ENCODE peak calls at places on chromosomes 3 and 15, in seven cellular contexts. P is H54, M is adrenal gland, Z is Peyer's patch, T is body of pancreas, J is lower leg skin, U is A549. L is an unnamed sample.

GRCh38 chr3:127646501-127647046 is 17.6 kb downstream of the PODXL2 start:
- DNase-seq in P (no peak), M (peak; percentile 74), Z (no peak), T (no peak), J (peak; percentile 69), U (no peak), L (no peak)

GRCh38 chr3:195239121-195239520 is 31.8 kb downstream of the XXYLT1 start:
- DNase-seq in P (no peak), M (no peak), Z (peak; percentile 19), T (no peak), J (peak; percentile 64), U (no peak), L (no peak)

GRCh38 chr3:48747015-48747615 is 30.1 kb upstream of the IP6K2 start:
- DNase-seq in P (no peak), M (no peak), Z (no peak), T (no peak), J (no peak), U (no peak), L (no peak)

GRCh38 chr3:11455977-11456376 is 183.8 kb downstream of the ATG7 start:
- DNase-seq in P (no peak), M (no peak), Z (no peak), T (no peak), J (no peak), U (no peak), L (no peak)

GRCh38 chr15:42640103-42640502 is 64.7 kb downstream of the STARD9 start:
- DNase-seq in P (no peak), M (no peak), Z (no peak), T (no peak), J (no peak), U (no peak), L (no peak)

GRCh38 chr3:149151843-149152242 is 22.4 kb downstream of the HPS3 start:
- DNase-seq in P (no peak), M (no peak), Z (no peak), T (no peak), J (no peak), U (no peak), L (peak; percentile 37)

GRCh38 chr15:58932791-58933310 is 628 bp downstream of the SLTM start:
- DNase-seq in P (no peak), M (no peak), Z (no peak), T (peak; percentile 50), J (no peak), U (no peak), L (peak; percentile 77)

GRCh38 chr3:42439461-42440075 is 29.2 kb upstream of the LYZL4 start:
- DNase-seq in P (no peak), M (no peak), Z (no peak), T (no peak), J (no peak), U (no peak), L (no peak)

GRCh38 chr3:16923112-16923511 is 38.4 kb downstream of the PLCL2 start:
- DNase-seq in P (no peak), M (no peak), Z (no peak), T (no peak), J (no peak), U (no peak), L (no peak)

GRCh38 chr15:29133321-29133720 is 136.3 kb downstream of the NSMCE3 start:
- DNase-seq in P (no peak), M (no peak), Z (peak; percentile 33), T (no peak), J (no peak), U (no peak), L (no peak)

GRCh38 chr3:113276581-113277080 is 65.3 kb downstream of the BOC start:
- DNase-seq in P (no peak), M (no peak), Z (no peak), T (no peak), J (no peak), U (no peak), L (no peak)

GRCh38 chr3:119570229-119570628 is 9.1 kb upstream of the ADPRH start:
- DNase-seq in P (no peak), M (no peak), Z (no peak), T (no peak), J (no peak), U (no peak), L (no peak)

GRCh38 chr15:78345726-78346125 is 5.6 kb downstream of the CRABP1 start:
- DNase-seq in P (no peak), M (no peak), Z (no peak), T (no peak), J (no peak), U (no peak), L (no peak)

GRCh38 chr3:45545476-45545875 is 49.1 kb upstream of the LIMD1 start:
- DNase-seq in P (no peak), M (peak; percentile 88), Z (no peak), T (no peak), J (peak; percentile 87), U (no peak), L (peak; percentile 65)

DNA sequence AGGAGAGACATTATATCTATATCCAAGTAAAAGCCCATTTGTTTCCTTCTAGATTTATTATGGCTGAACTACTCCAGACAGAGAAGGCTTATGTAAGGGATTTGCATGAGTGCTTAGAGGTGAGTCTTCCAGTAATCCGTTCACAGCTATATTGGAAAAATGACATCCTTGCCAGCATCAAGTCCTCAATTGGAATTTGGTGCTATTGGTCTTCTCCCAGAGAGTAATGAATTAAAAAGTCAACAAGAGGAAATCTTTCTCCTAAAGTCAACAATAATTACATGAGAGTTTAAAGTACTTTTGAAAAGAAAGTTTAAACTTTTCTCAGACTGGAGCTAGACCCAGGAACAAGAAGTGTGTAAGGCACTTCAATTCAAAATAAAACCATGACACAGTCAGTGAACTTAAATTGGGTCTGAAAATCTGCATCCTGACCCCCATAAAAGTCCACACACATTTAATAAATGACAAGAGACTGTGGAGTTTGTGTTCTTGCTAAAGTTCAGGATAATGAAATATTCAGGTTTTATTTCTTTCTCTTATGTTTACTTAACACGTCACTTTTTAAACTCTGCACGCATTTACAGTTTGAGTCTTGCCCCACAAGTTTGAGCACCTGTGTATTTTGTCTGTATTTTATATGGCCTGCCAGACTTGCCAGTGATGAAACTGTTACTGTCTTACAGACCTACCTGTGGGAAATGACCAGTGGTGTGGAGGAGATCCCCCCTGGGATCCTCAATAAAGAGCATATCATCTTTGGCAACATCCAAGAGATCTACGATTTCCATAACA is 268.2 kb upstream of the UMPS start:
- DNase-seq in P (no peak), M (no peak), Z (no peak), T (no peak), J (no peak), U (no peak), L (no peak)
- TF ChIP-seq POLR2A in P (no peak), M (no peak), Z (no peak), T (no peak), J (no peak), U (no peak), L (no peak)

GRCh38 chr3:183449391-183449790 is 21.0 kb upstream of the MCF2L2 start:
- DNase-seq in P (no peak), M (peak; percentile 68), Z (no peak), T (no peak), J (no peak), U (no peak), L (peak; percentile 29)

GRCh38 chr3:183449791-183450190 is 21.4 kb upstream of the MCF2L2 start:
- DNase-seq in P (no peak), M (no peak), Z (no peak), T (no peak), J (no peak), U (no peak), L (no peak)

GRCh38 chr3:183448369-183449128 is 20.1 kb upstream of the MCF2L2 start:
- DNase-seq in P (no peak), M (no peak), Z (no peak), T (no peak), J (no peak), U (no peak), L (no peak)

GRCh38 chr3:183446838-183447205 is 18.4 kb upstream of the MCF2L2 start:
- DNase-seq in P (no peak), M (no peak), Z (no peak), T (no peak), J (no peak), U (no peak), L (no peak)

DNA sequence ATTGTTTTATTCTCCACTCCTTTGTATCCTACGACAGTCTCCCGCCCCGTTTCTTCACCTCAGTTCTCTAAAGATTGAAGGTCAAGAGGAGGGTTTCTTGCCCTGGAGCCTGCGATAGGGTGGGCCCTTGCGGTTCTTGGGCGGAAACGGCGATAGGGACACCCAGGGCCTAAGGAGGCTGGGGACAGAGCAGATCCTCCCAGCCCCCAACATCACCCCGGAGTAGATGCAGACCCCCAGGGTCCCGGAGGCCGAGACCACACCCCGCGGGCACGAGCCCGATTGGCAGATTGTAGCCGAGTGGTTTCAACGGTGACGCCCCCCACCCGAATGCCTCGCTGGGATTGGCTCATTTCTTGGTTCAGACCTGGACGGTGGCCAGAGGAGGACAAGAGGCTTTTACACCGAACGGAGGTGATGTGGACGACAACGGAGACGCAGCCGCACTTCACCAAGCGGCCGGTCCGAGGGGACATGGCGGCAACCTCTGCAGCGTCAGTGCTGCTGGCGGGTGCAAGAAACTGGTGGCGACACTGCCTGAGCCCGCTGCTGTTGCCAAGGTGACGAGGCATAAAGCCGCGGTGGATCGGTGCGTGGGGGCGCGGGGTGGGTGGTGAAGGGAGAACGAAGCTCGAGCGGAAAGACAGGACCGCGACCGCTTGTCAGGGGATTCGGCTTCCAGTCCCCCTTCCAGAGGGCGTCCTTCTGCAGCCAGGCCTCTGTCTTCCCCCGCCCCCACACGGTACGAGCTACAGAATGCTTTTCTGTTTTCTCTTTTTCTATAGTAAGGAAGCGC is 19.0 kb upstream of the MCF2L2 start:
- DNase-seq in P (peak; percentile 65), M (peak; percentile 98), Z (peak; percentile 93), T (peak; percentile 90), J (peak; percentile 92), U (peak; percentile 80), L (peak; percentile 89)
- TF ChIP-seq POLR2A in P (peak; percentile 82), M (peak; percentile 90), Z (peak; percentile 51), T (peak; percentile 62), J (no peak), U (peak; percentile 85), L (peak; percentile 64)

GRCh38 chr15:83449928-83450501 is 2.9 kb downstream of the SH3GL3 start:
- DNase-seq in P (no peak), M (no peak), Z (no peak), T (no peak), J (no peak), U (no peak), L (no peak)
- TF ChIP-seq POLR2A in P (no peak), M (no peak), Z (no peak), T (no peak), J (no peak), U (no peak), L (no peak)

GRCh38 chr15:74403590-74403919 is 30.2 kb downstream of the SEMA7A start:
- DNase-seq in P (no peak), M (no peak), Z (peak; percentile 57), T (no peak), J (no peak), U (no peak), L (no peak)
- TF ChIP-seq POLR2A in P (no peak), M (no peak), Z (no peak), T (no peak), J (no peak), U (no peak), L (no peak)

GRCh38 chr15:56733131-56734012 is at the start of gene ZNF280D:
- DNase-seq in P (peak; percentile 53), M (peak; percentile 96), Z (peak; percentile 93), T (peak; percentile 88), J (peak; percentile 97), U (peak; percentile 85), L (peak; percentile 93)
- TF ChIP-seq POLR2A in P (peak; percentile 65), M (peak; percentile 57), Z (peak; percentile 49), T (peak; percentile 71), J (no peak), U (peak; percentile 61), L (peak; percentile 66)

GRCh38 chr15:66701422-66702034 is 508 bp upstream of the SMAD6 start:
- DNase-seq in P (peak; percentile 53), M (no peak), Z (peak; percentile 55), T (peak; percentile 32), J (peak; percentile 91), U (peak; percentile 70), L (peak; percentile 79)
- TF ChIP-seq POLR2A in P (peak; percentile 28), M (no peak), Z (no peak), T (no peak), J (no peak), U (no peak), L (peak; percentile 25)

L was measured in erythroblast.